ENCODE peak calls at places on chromosomes 3 and 15, in four cellular contexts. A is pons; K is activated gamma-delta T cell; I is stimulated activated CD4-positive, alpha-beta T cell treated with anti-CD3 and anti-CD28 coated beads, Interleukin-2, amount 100 ng/mL, for 4 hours. R is an unnamed sample.
A peak's percentile ranks its signal among the peaks of the same experiment; 100 is the strongest.

GRCh38 chr3:170862618-170863374 is 7.2 kb downstream of the RPL22L1 start:
- DNase-seq in K (no peak), A (no peak), I (no peak), R (no peak)

GRCh38 chr3:185021326-185021725 is 131.5 kb downstream of the C3orf70 start:
- DNase-seq in K (no peak), A (peak; percentile 21), I (no peak), R (no peak)

GRCh38 chr3:151460240-151460639 is 621 bp downstream of the IGSF10 start:
- DNase-seq in A (no peak), K (no peak), I (no peak), R (no peak)

GRCh38 chr3:34856577-34856976 is 782.7 kb upstream of the ARPP21 start:
- DNase-seq in I (no peak), A (no peak), K (no peak), R (no peak)

GRCh38 chr15:100216177-100216576 is 125.6 kb downstream of the ADAMTS17 start:
- DNase-seq in A (no peak), I (no peak), K (no peak), R (no peak)

GRCh38 chr3:193984378-193984777 is 151.6 kb upstream of the HES1 start:
- DNase-seq in K (no peak), I (no peak), A (no peak), R (no peak)

GRCh38 chr3:30440147-30440604 is 166.2 kb upstream of the TGFBR2 start:
- DNase-seq in A (no peak), K (no peak), I (no peak), R (no peak)

GRCh38 chr3:64143399-64144130 is 81.7 kb downstream of the PRICKLE2 start:
- DNase-seq in K (no peak), A (no peak), I (no peak), R (no peak)

GRCh38 chr3:183506674-183507290 is 48.7 kb downstream of the KLHL6 start:
- DNase-seq in K (no peak), A (peak; percentile 46), I (no peak), R (no peak)

GRCh38 chr15:27237319-27237939 is 266.4 kb downstream of the GABRG3 start:
- DNase-seq in I (no peak), K (no peak), A (no peak), R (no peak)

GRCh38 chr15:25179673-25180511 is 225.1 kb downstream of the SNRPN start:
- DNase-seq in I (no peak), K (no peak), A (no peak), R (no peak)

GRCh38 chr15:50576156-50576555 is 29.7 kb upstream of the USP50 start:
- DNase-seq in I (no peak), K (no peak), A (no peak), R (no peak)

GRCh38 chr3:194487289-194488006 is 646 bp upstream of the ATP13A3 start:
- DNase-seq in I (peak; percentile 9), A (no peak), K (peak; percentile 24), R (peak; percentile 37)

GRCh38 chr3:52052831-52053306 is 3.5 kb downstream of the DUSP7 start:
- DNase-seq in I (no peak), A (peak; percentile 91), K (no peak), R (no peak)

GRCh38 chr15:93288718-93289117 is 199.7 kb upstream of the RGMA start:
- DNase-seq in I (no peak), A (peak; percentile 35), K (no peak), R (peak; percentile 15)

GRCh38 chr15:89654847-89655805 is at the start of gene KIF7:
- DNase-seq in K (peak; percentile 21), A (no peak), I (no peak), R (no peak)

GRCh38 chr15:92665100-92665555 is 9.6 kb upstream of the FAM174B start:
- DNase-seq in K (no peak), A (no peak), I (no peak), R (no peak)

GRCh38 chr15:93823971-93824866 is 407.1 kb upstream of the MCTP2 start:
- DNase-seq in A (no peak), I (no peak), K (no peak), R (no peak)

GRCh38 chr3:10641760-10642159 is 136.4 kb upstream of the ATP2B2 start:
- DNase-seq in K (no peak), A (no peak), I (no peak), R (no peak)

GRCh38 chr3:38576131-38577088 is 73.1 kb downstream of the SCN5A start:
- DNase-seq in A (no peak), K (no peak), I (no peak), R (no peak)

GRCh38 chr15:63198315-63198714 is 8.9 kb downstream of the RAB8B start:
- DNase-seq in A (no peak), K (no peak), I (no peak), R (no peak)

GRCh38 chr3:106824856-106825255 is 552.4 kb upstream of the CCDC54 start:
- DNase-seq in I (no peak), A (peak; percentile 72), K (no peak), R (no peak)

GRCh38 chr3:122356402-122356801 is 26.6 kb downstream of the MIX23 start:
- DNase-seq in K (no peak), I (no peak), A (peak; percentile 34), R (peak; percentile 19)

GRCh38 chr3:14335774-14336413 is 66.5 kb upstream of the SLC6A6 start:
- DNase-seq in K (no peak), A (no peak), I (no peak), R (no peak)

GRCh38 chr3:70985572-70985971 is 598.0 kb downstream of the FOXP1 start:
- DNase-seq in K (no peak), A (peak; percentile 89), I (no peak), R (no peak)

GRCh38 chr3:188489639-188490405 is 335.9 kb downstream of the LPP start:
- DNase-seq in I (no peak), K (no peak), A (no peak), R (no peak)

GRCh38 chr3:184165548-184165947 is 9.1 kb upstream of the AP2M1 start:
- DNase-seq in K (no peak), I (no peak), A (no peak), R (no peak)

GRCh38 chr3:102156426-102156825 is 278.4 kb upstream of the ZPLD1 start:
- DNase-seq in I (no peak), A (no peak), K (no peak), R (no peak)

GRCh38 chr3:145807990-145808389 is 353.0 kb downstream of the PLOD2 start:
- DNase-seq in K (no peak), I (no peak), A (peak; percentile 15), R (no peak)

GRCh38 chr3:38541800-38542199 is 45.7 kb downstream of the EXOG start:
- DNase-seq in A (no peak), K (no peak), I (no peak), R (no peak)

GRCh38 chr3:189834462-189834861 is 203.3 kb downstream of the TP63 start:
- DNase-seq in A (no peak), I (no peak), K (no peak), R (no peak)

GRCh38 chr3:179868715-179869114 is 168.0 kb downstream of the PEX5L start:
- DNase-seq in A (no peak), K (no peak), I (no peak), R (no peak)

GRCh38 chr3:160210799-160211221 is 14.4 kb upstream of the C3orf80 start:
- DNase-seq in K (no peak), A (no peak), I (no peak), R (no peak)

GRCh38 chr3:160580938-160581337 is 15.6 kb upstream of the KPNA4 start:
- DNase-seq in I (no peak), A (no peak), K (no peak), R (no peak)

GRCh38 chr3:52792961-52793695 is 1.5 kb upstream of the ITIH3 start:
- DNase-seq in A (no peak), I (no peak), K (no peak), R (peak; percentile 17)

GRCh38 chr15:66786708-66787471 is 84.9 kb downstream of the SMAD6 start:
- DNase-seq in A (no peak), K (no peak), I (no peak), R (no peak)

GRCh38 chr3:141147657-141148056 is 84.0 kb upstream of the PXYLP1 start:
- DNase-seq in K (no peak), I (no peak), A (no peak), R (no peak)

GRCh38 chr3:133910422-133910821 is 14.7 kb upstream of the RAB6B start:
- DNase-seq in K (no peak), I (no peak), A (no peak), R (peak; percentile 30)

R was measured in G401.